ENCODE peak calls at places on chromosomes 7 and 10, in four cellular contexts. P is Right ventricle myocardium inferior, E is NCI-H1105 treated with DMSO at 0.1 percent for 48 hours, N is head of caudate nucleus. T is an unnamed sample.

GRCh38 chr10:94398762-94399161 is 3.6 kb upstream of the TBC1D12 start:
- DNase-seq in P (no peak), E (no peak), N (no peak), T (no peak)

GRCh38 chr10:100065084-100065660 is 16.5 kb downstream of the CPN1 start:
- DNase-seq in P (no peak), E (no peak), N (no peak), T (no peak)

GRCh38 chr7:2289621-2290020 is 24.6 kb downstream of the SNX8 start:
- DNase-seq in P (no peak), E (no peak), N (no peak), T (no peak)

GRCh38 chr10:29140991-29141390 is 147.9 kb upstream of the LYZL1 start:
- DNase-seq in P (no peak), E (no peak), N (no peak), T (no peak)

GRCh38 chr7:128029405-128029995 is 1.7 kb downstream of the LRRC4 start:
- DNase-seq in P (no peak), E (no peak), N (no peak), T (no peak)

GRCh38 chr10:77784856-77785255 is 141.7 kb downstream of the DLG5 start:
- DNase-seq in P (no peak), E (no peak), N (no peak), T (no peak)

GRCh38 chr7:36506820-36507219 is 117.2 kb downstream of the ANLN start:
- DNase-seq in P (no peak), E (no peak), N (no peak), T (no peak)

GRCh38 chr7:15007507-15007906 is 105.0 kb upstream of the DGKB start:
- DNase-seq in P (no peak), E (no peak), N (no peak), T (no peak)

GRCh38 chr10:71382757-71383156 is 14.0 kb upstream of the CDH23 start:
- DNase-seq in P (no peak), E (no peak), N (no peak), T (no peak)

GRCh38 chr7:18873674-18874341 is 243.6 kb downstream of the TWIST1 start:
- DNase-seq in P (no peak), E (no peak), N (peak; percentile 6), T (no peak)

GRCh38 chr10:111835562-111835961 is 348.0 kb downstream of the GPAM start:
- DNase-seq in P (no peak), E (no peak), N (no peak), T (peak; percentile 18)

T was measured in globus pallidus.